ENCODE peak calls at places on chromosomes 3 and 15, in four cellular contexts. Q, U, D and S are unnamed samples.
A peak's percentile ranks its signal among the peaks of the same experiment; 100 is the strongest.

GRCh38 chr3:172080503-172080902 is 41.1 kb downstream of the FNDC3B start:
- DNase-seq in D (no peak), Q (no peak), U (no peak), S (no peak)

GRCh38 chr3:196740476-196741400 is 1.1 kb downstream of the PAK2 start:
- DNase-seq in Q (peak; percentile 81), U (peak; percentile 31), D (peak; percentile 27), S (peak; percentile 62)

GRCh38 chr3:161349529-161350278 is 21.6 kb downstream of the SPTSSB start:
- DNase-seq in D (no peak), U (no peak), Q (no peak), S (no peak)

GRCh38 chr3:43774799-43775198 is 84.1 kb downstream of the ABHD5 start:
- DNase-seq in U (no peak), D (no peak), Q (no peak), S (no peak)

GRCh38 chr3:79898907-79899306 is 131.1 kb upstream of the ROBO1 start:
- DNase-seq in U (no peak), Q (no peak), D (no peak), S (no peak)

GRCh38 chr3:45907769-45908705 is 21.7 kb downstream of the CCR9 start:
- DNase-seq in Q (no peak), D (no peak), U (no peak), S (no peak)

GRCh38 chr3:18890459-18890858 is 257.9 kb upstream of the KCNH8 start:
- DNase-seq in Q (no peak), D (no peak), U (no peak), S (no peak)

GRCh38 chr3:58564456-58565160 is 12.6 kb downstream of the FAM107A start:
- DNase-seq in U (no peak), D (no peak), Q (no peak), S (peak; percentile 48)

GRCh38 chr3:29745237-29745870 is 464.5 kb downstream of the RBMS3 start:
- DNase-seq in Q (no peak), U (no peak), D (no peak), S (no peak)

GRCh38 chr3:93989241-93989640 is 9.3 kb downstream of the ARL13B start:
- DNase-seq in U (no peak), D (no peak), Q (no peak), S (no peak)

GRCh38 chr3:194494951-194495374 is 8.2 kb upstream of the ATP13A3 start:
- DNase-seq in D (no peak), Q (no peak), U (no peak), S (peak; percentile 54)

GRCh38 chr15:51672100-51672731 is 9.1 kb upstream of the SCG3 start:
- DNase-seq in U (no peak), Q (no peak), D (no peak), S (no peak)

GRCh38 chr3:110307065-110307809 is 764.4 kb upstream of the NECTIN3 start:
- DNase-seq in D (no peak), U (no peak), Q (no peak), S (no peak)

GRCh38 chr3:178059836-178060235 is 476.4 kb upstream of the KCNMB2 start:
- DNase-seq in U (no peak), Q (no peak), D (no peak), S (no peak)

GRCh38 chr3:32414527-32415202 is 23.0 kb downstream of the CMTM7 start:
- DNase-seq in U (no peak), Q (no peak), D (no peak), S (no peak)

GRCh38 chr15:92949604-92950249 is 49.6 kb downstream of the CHD2 start:
- DNase-seq in Q (peak; percentile 66), D (no peak), U (no peak), S (no peak)

GRCh38 chr3:30273304-30274072 is 332.9 kb upstream of the TGFBR2 start:
- DNase-seq in D (no peak), U (no peak), Q (no peak), S (no peak)

GRCh38 chr3:171351676-171352075 is 108.5 kb downstream of the TNIK start:
- DNase-seq in D (no peak), Q (no peak), U (no peak), S (no peak)

GRCh38 chr3:195714380-195715011 is 6.3 kb upstream of the MUC20 start:
- DNase-seq in U (no peak), D (no peak), Q (no peak), S (no peak)

GRCh38 chr3:197792019-197792647 is 1.1 kb downstream of the LRCH3 start:
- DNase-seq in D (no peak), U (no peak), Q (no peak), S (no peak)

GRCh38 chr3:27960133-27960532 is 238.0 kb upstream of the EOMES start:
- DNase-seq in Q (no peak), D (peak; percentile 22), U (no peak), S (no peak)

GRCh38 chr15:101026686-101027272 is 107.6 kb downstream of the LRRK1 start:
- DNase-seq in Q (no peak), D (no peak), U (peak; percentile 42), S (peak; percentile 58)

GRCh38 chr3:139448104-139448503 is 28.2 kb downstream of the RBP2 start:
- DNase-seq in Q (peak; percentile 1), D (no peak), U (no peak), S (no peak)

GRCh38 chr3:37032961-37033360 is 39.6 kb downstream of the MLH1 start:
- DNase-seq in D (no peak), Q (no peak), U (peak; percentile 45), S (no peak)

GRCh38 chr15:57297163-57297593 is 79.1 kb upstream of the CGNL1 start:
- DNase-seq in D (no peak), U (no peak), Q (no peak), S (no peak)

GRCh38 chr3:25843332-25843731 is 53.4 kb downstream of the OXSM start:
- DNase-seq in U (no peak), Q (no peak), D (no peak), S (no peak)

GRCh38 chr3:66592061-66592875 is 91.4 kb upstream of the LRIG1 start:
- DNase-seq in D (no peak), U (no peak), Q (no peak), S (no peak)

GRCh38 chr3:61981005-61981404 is 392.3 kb downstream of the FEZF2 start:
- DNase-seq in U (no peak), D (no peak), Q (no peak), S (no peak)

GRCh38 chr15:39304201-39304841 is 276.6 kb upstream of the THBS1 start:
- DNase-seq in Q (no peak), D (no peak), U (no peak), S (no peak)

GRCh38 chr3:153670577-153670976 is 450.6 kb upstream of the ARHGEF26 start:
- DNase-seq in U (no peak), Q (no peak), D (no peak), S (no peak)

GRCh38 chr3:29156071-29156715 is 124.7 kb upstream of the RBMS3 start:
- DNase-seq in Q (no peak), D (no peak), U (no peak), S (no peak)

GRCh38 chr3:127473244-127474024 is 117.1 kb downstream of the TPRA1 start:
- DNase-seq in Q (peak; percentile 66), D (no peak), U (no peak), S (no peak)

GRCh38 chr3:134376786-134377431 is 2.7 kb upstream of the AMOTL2 start:
- DNase-seq in U (peak; percentile 8), D (no peak), Q (no peak), S (peak; percentile 34)

GRCh38 chr3:110686691-110687090 is 384.9 kb upstream of the NECTIN3 start:
- DNase-seq in D (no peak), U (no peak), Q (no peak), S (no peak)

GRCh38 chr3:142602630-142603339 is 6.6 kb downstream of the PLS1 start:
- DNase-seq in U (no peak), Q (no peak), D (no peak), S (no peak)

GRCh38 chr15:39362832-39363561 is 217.9 kb upstream of the THBS1 start:
- DNase-seq in U (no peak), D (no peak), Q (no peak), S (no peak)

GRCh38 chr3:131147534-131147933 is 120.9 kb downstream of the NEK11 start:
- DNase-seq in Q (no peak), D (no peak), U (no peak), S (no peak)

GRCh38 chr3:18114894-18115293 is 310.2 kb downstream of the SATB1 start:
- DNase-seq in Q (no peak), U (no peak), D (no peak), S (no peak)

GRCh38 chr15:34986326-34987181 is 1.5 kb downstream of the ZNF770 start:
- DNase-seq in Q (peak; percentile 44), U (no peak), D (no peak), S (no peak)
- H3K4me3 ChIP-seq in Q (peak overlapping the region; percentile 98), U (peak overlapping the region; percentile 55), D (peak overlapping the region; percentile 99), S (peak overlapping the region; percentile 79)

GRCh38 chr3:156594229-156594683 is 39.3 kb upstream of the SSR3 start:
- DNase-seq in D (no peak), Q (no peak), U (no peak), S (no peak)
- H3K4me3 ChIP-seq in D (no peak overlapping the region), Q (no peak overlapping the region), U (no peak overlapping the region), S (peak overlapping the region; percentile 4)

GRCh38 chr15:84142888-84143337 is 92.7 kb upstream of the GOLGA6L4 start:
- DNase-seq in Q (peak; percentile 94), U (peak; percentile 84), D (peak; percentile 78), S (peak; percentile 81)
- H3K4me3 ChIP-seq in Q (peak overlapping the region; percentile 19), U (no peak overlapping the region), D (no peak overlapping the region), S (no peak overlapping the region)

GRCh38 chr3:52707585-52707984 is 1.7 kb downstream of the SPCS1 start:
- DNase-seq in D (no peak), U (no peak), Q (no peak), S (no peak)
- H3K4me3 ChIP-seq in D (no peak overlapping the region), U (no peak overlapping the region), Q (peak overlapping the region; percentile 90), S (no peak overlapping the region)

GRCh38 chr15:99310745-99311144 is 59.5 kb downstream of the LRRC28 start:
- DNase-seq in Q (no peak), D (no peak), U (no peak), S (no peak)

GRCh38 chr15:99306694-99307338 is 55.5 kb downstream of the LRRC28 start:
- DNase-seq in D (no peak), U (no peak), Q (no peak), S (no peak)

GRCh38 chr15:99307735-99308134 is 56.5 kb downstream of the LRRC28 start:
- DNase-seq in D (no peak), U (no peak), Q (no peak), S (no peak)

GRCh38 chr15:99303881-99304280 is 52.6 kb downstream of the LRRC28 start:
- DNase-seq in Q (no peak), U (no peak), D (no peak), S (no peak)

DNA sequence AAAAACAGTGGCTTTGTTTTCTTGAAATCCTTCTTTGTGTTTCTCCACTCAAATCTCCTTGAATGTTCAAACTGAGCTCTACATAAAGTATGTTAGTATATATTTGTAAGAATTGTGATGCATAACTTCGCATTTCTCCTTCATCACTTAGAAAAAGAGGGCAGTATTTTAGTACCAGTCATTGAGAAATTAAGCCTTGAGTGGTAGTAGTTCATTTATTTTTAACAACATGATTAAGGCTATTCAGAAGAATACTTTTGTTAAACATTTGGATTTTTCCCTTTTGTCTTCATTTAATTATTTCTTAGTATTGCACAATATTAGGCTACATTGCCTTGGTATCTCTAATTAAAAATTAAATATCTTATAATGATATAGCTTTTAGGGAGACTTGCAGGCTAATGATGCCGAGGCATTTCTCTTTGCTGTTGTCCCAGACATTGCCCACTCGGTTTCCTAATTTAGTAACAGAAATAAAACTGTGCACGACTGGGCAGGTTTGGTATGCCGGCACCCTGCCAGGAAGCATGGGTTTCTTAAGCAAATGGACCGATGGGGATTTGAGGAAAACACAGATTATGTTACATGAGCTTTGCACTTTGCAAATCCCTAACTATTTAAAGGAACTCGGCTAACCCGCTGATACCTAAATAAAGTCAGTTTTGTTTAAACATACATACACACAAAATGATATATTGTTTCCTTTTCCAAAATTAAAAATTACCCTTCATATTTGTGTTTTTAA is 54.7 kb downstream of the LRRC28 start:
- DNase-seq in Q (no peak), U (peak; percentile 40), D (no peak), S (peak; percentile 65)
- H3K4me3 ChIP-seq in Q (no peak overlapping the region), U (no peak overlapping the region), D (no peak overlapping the region), S (no peak overlapping the region)

GRCh38 chr3:64687381-64687780 is 419 bp downstream of the ADAMTS9 start:
- DNase-seq in U (peak; percentile 35), Q (no peak), D (no peak), S (no peak)
- H3K4me3 ChIP-seq in U (peak overlapping the region; percentile 72), Q (no peak overlapping the region), D (peak overlapping the region; percentile 16), S (peak overlapping the region; percentile 75)